ENCODE peak calls at places on chromosomes 13 and 19, in seven cellular contexts. One of them, this sample, is unnamed.

GRCh38 chr19:5913739-5914357 is at the start of gene CAPS:
- DNase-seq in HEK293T: no peak
- DNase-seq in stimulated activated CD4-positive, alpha-beta T cell treated with anti-CD3 and anti-CD28 coated beads, Interleukin-2, amount 100 ng/mL, for 24 hours: no peak
- DNase-seq in hepatocyte: no peak
- DNase-seq in COR-L47: no peak
- DNase-seq in cardiac muscle cell: peak; percentile 72
- DNase-seq in fibroblast of the conjunctiva: peak; percentile 69
- DNase-seq in this sample: no peak

GRCh38 chr19:12668937-12669271 is 2.3 kb downstream of the WDR83 start:
- DNase-seq in COR-L47: no peak
- DNase-seq in fibroblast of the conjunctiva: peak; percentile 26
- DNase-seq in cardiac muscle cell: peak; percentile 59
- DNase-seq in HEK293T: no peak
- DNase-seq in stimulated activated CD4-positive, alpha-beta T cell treated with anti-CD3 and anti-CD28 coated beads, Interleukin-2, amount 100 ng/mL, for 24 hours: peak; percentile 76
- DNase-seq in hepatocyte: peak; percentile 78
- DNase-seq in this sample: no peak

GRCh38 chr13:95556981-95557380 is 4.5 kb downstream of the CLDN10 start:
- DNase-seq in cardiac muscle cell: no peak
- DNase-seq in fibroblast of the conjunctiva: no peak
- DNase-seq in HEK293T: no peak
- DNase-seq in stimulated activated CD4-positive, alpha-beta T cell treated with anti-CD3 and anti-CD28 coated beads, Interleukin-2, amount 100 ng/mL, for 24 hours: no peak
- DNase-seq in hepatocyte: no peak
- DNase-seq in COR-L47: no peak
- DNase-seq in this sample: no peak

GRCh38 chr19:5485286-5485636 is 30.0 kb downstream of the ZNRF4 start:
- DNase-seq in cardiac muscle cell: no peak
- DNase-seq in HEK293T: no peak
- DNase-seq in hepatocyte: no peak
- DNase-seq in COR-L47: no peak
- DNase-seq in stimulated activated CD4-positive, alpha-beta T cell treated with anti-CD3 and anti-CD28 coated beads, Interleukin-2, amount 100 ng/mL, for 24 hours: no peak
- DNase-seq in fibroblast of the conjunctiva: no peak
- DNase-seq in this sample: no peak

GRCh38 chr13:110318920-110319319 is 11.8 kb downstream of the COL4A2 start:
- DNase-seq in COR-L47: no peak
- DNase-seq in cardiac muscle cell: no peak
- DNase-seq in hepatocyte: no peak
- DNase-seq in stimulated activated CD4-positive, alpha-beta T cell treated with anti-CD3 and anti-CD28 coated beads, Interleukin-2, amount 100 ng/mL, for 24 hours: no peak
- DNase-seq in fibroblast of the conjunctiva: no peak
- DNase-seq in HEK293T: no peak
- DNase-seq in this sample: no peak

GRCh38 chr19:17526922-17527321 is 15.5 kb downstream of the PGLS start:
- DNase-seq in HEK293T: no peak
- DNase-seq in stimulated activated CD4-positive, alpha-beta T cell treated with anti-CD3 and anti-CD28 coated beads, Interleukin-2, amount 100 ng/mL, for 24 hours: no peak
- DNase-seq in fibroblast of the conjunctiva: no peak
- DNase-seq in hepatocyte: no peak
- DNase-seq in COR-L47: no peak
- DNase-seq in cardiac muscle cell: no peak
- DNase-seq in this sample: no peak

GRCh38 chr19:33447336-33448158 is 74.0 kb downstream of the CEBPG start:
- DNase-seq in fibroblast of the conjunctiva: no peak
- DNase-seq in stimulated activated CD4-positive, alpha-beta T cell treated with anti-CD3 and anti-CD28 coated beads, Interleukin-2, amount 100 ng/mL, for 24 hours: no peak
- DNase-seq in HEK293T: no peak
- DNase-seq in hepatocyte: no peak
- DNase-seq in COR-L47: no peak
- DNase-seq in cardiac muscle cell: no peak
- DNase-seq in this sample: no peak

GRCh38 chr19:17209126-17210036 is 5.8 kb upstream of the USE1 start:
- DNase-seq in fibroblast of the conjunctiva: no peak
- DNase-seq in hepatocyte: peak; percentile 16
- DNase-seq in COR-L47: no peak
- DNase-seq in cardiac muscle cell: peak; percentile 34
- DNase-seq in HEK293T: peak; percentile 99
- DNase-seq in stimulated activated CD4-positive, alpha-beta T cell treated with anti-CD3 and anti-CD28 coated beads, Interleukin-2, amount 100 ng/mL, for 24 hours: peak; percentile 35
- DNase-seq in this sample: peak; percentile 34

GRCh38 chr13:57633950-57634828 is 2.6 kb downstream of the PCDH17 start:
- DNase-seq in COR-L47: no peak
- DNase-seq in fibroblast of the conjunctiva: no peak
- DNase-seq in stimulated activated CD4-positive, alpha-beta T cell treated with anti-CD3 and anti-CD28 coated beads, Interleukin-2, amount 100 ng/mL, for 24 hours: no peak
- DNase-seq in hepatocyte: peak; percentile 17
- DNase-seq in cardiac muscle cell: no peak
- DNase-seq in HEK293T: no peak
- DNase-seq in this sample: no peak

GRCh38 chr19:5358173-5358800 is 17.7 kb upstream of the PTPRS start:
- DNase-seq in fibroblast of the conjunctiva: no peak
- DNase-seq in hepatocyte: no peak
- DNase-seq in cardiac muscle cell: no peak
- DNase-seq in COR-L47: no peak
- DNase-seq in HEK293T: peak; percentile 31
- DNase-seq in stimulated activated CD4-positive, alpha-beta T cell treated with anti-CD3 and anti-CD28 coated beads, Interleukin-2, amount 100 ng/mL, for 24 hours: no peak
- DNase-seq in this sample: no peak

GRCh38 chr13:33882804-33883203 is 64.9 kb downstream of the RFC3 start:
- DNase-seq in hepatocyte: no peak
- DNase-seq in fibroblast of the conjunctiva: no peak
- DNase-seq in cardiac muscle cell: no peak
- DNase-seq in COR-L47: no peak
- DNase-seq in HEK293T: no peak
- DNase-seq in stimulated activated CD4-positive, alpha-beta T cell treated with anti-CD3 and anti-CD28 coated beads, Interleukin-2, amount 100 ng/mL, for 24 hours: no peak
- DNase-seq in this sample: no peak

GRCh38 chr13:108272333-108272732 is 2.8 kb downstream of the TNFSF13B start:
- DNase-seq in fibroblast of the conjunctiva: no peak
- DNase-seq in HEK293T: no peak
- DNase-seq in cardiac muscle cell: no peak
- DNase-seq in stimulated activated CD4-positive, alpha-beta T cell treated with anti-CD3 and anti-CD28 coated beads, Interleukin-2, amount 100 ng/mL, for 24 hours: no peak
- DNase-seq in COR-L47: no peak
- DNase-seq in hepatocyte: no peak
- DNase-seq in this sample: no peak

GRCh38 chr19:34269968-34270621 is 15.7 kb downstream of the GARRE1 start:
- DNase-seq in hepatocyte: peak; percentile 12
- DNase-seq in COR-L47: peak; percentile 13
- DNase-seq in HEK293T: peak; percentile 31
- DNase-seq in cardiac muscle cell: peak; percentile 81
- DNase-seq in fibroblast of the conjunctiva: peak; percentile 14
- DNase-seq in stimulated activated CD4-positive, alpha-beta T cell treated with anti-CD3 and anti-CD28 coated beads, Interleukin-2, amount 100 ng/mL, for 24 hours: peak; percentile 60
- DNase-seq in this sample: peak; percentile 86

GRCh38 chr19:16330368-16330801 is 5.8 kb downstream of the KLF2 start:
- DNase-seq in fibroblast of the conjunctiva: no peak
- DNase-seq in stimulated activated CD4-positive, alpha-beta T cell treated with anti-CD3 and anti-CD28 coated beads, Interleukin-2, amount 100 ng/mL, for 24 hours: peak; percentile 94
- DNase-seq in hepatocyte: peak; percentile 83
- DNase-seq in cardiac muscle cell: peak; percentile 69
- DNase-seq in HEK293T: no peak
- DNase-seq in COR-L47: no peak
- DNase-seq in this sample: no peak

GRCh38 chr13:66994097-66994496 is 236.0 kb downstream of the PCDH9 start:
- DNase-seq in hepatocyte: peak; percentile 84
- DNase-seq in fibroblast of the conjunctiva: peak; percentile 53
- DNase-seq in stimulated activated CD4-positive, alpha-beta T cell treated with anti-CD3 and anti-CD28 coated beads, Interleukin-2, amount 100 ng/mL, for 24 hours: no peak
- DNase-seq in cardiac muscle cell: peak; percentile 85
- DNase-seq in HEK293T: peak; percentile 60
- DNase-seq in COR-L47: no peak
- DNase-seq in this sample: no peak

GRCh38 chr19:2039082-2039958 is 11.7 kb downstream of the MKNK2 start:
- DNase-seq in fibroblast of the conjunctiva: no peak
- DNase-seq in COR-L47: no peak
- DNase-seq in stimulated activated CD4-positive, alpha-beta T cell treated with anti-CD3 and anti-CD28 coated beads, Interleukin-2, amount 100 ng/mL, for 24 hours: no peak
- DNase-seq in HEK293T: no peak
- DNase-seq in cardiac muscle cell: no peak
- DNase-seq in hepatocyte: peak; percentile 16
- DNase-seq in this sample: no peak

GRCh38 chr19:44628793-44629192 is 14.9 kb upstream of the PVR start:
- DNase-seq in fibroblast of the conjunctiva: no peak
- DNase-seq in hepatocyte: no peak
- DNase-seq in HEK293T: no peak
- DNase-seq in cardiac muscle cell: no peak
- DNase-seq in COR-L47: no peak
- DNase-seq in stimulated activated CD4-positive, alpha-beta T cell treated with anti-CD3 and anti-CD28 coated beads, Interleukin-2, amount 100 ng/mL, for 24 hours: no peak
- DNase-seq in this sample: no peak

GRCh38 chr19:4557971-4558941 is 1.2 kb downstream of the SEMA6B start:
- DNase-seq in hepatocyte: peak; percentile 52
- DNase-seq in stimulated activated CD4-positive, alpha-beta T cell treated with anti-CD3 and anti-CD28 coated beads, Interleukin-2, amount 100 ng/mL, for 24 hours: peak; percentile 44
- DNase-seq in COR-L47: no peak
- DNase-seq in fibroblast of the conjunctiva: no peak
- DNase-seq in cardiac muscle cell: peak; percentile 34
- DNase-seq in HEK293T: peak; percentile 66
- DNase-seq in this sample: no peak

GRCh38 chr19:28880735-28881401 is 332.1 kb downstream of the UQCRFS1 start:
- DNase-seq in COR-L47: no peak
- DNase-seq in stimulated activated CD4-positive, alpha-beta T cell treated with anti-CD3 and anti-CD28 coated beads, Interleukin-2, amount 100 ng/mL, for 24 hours: no peak
- DNase-seq in hepatocyte: no peak
- DNase-seq in cardiac muscle cell: no peak
- DNase-seq in HEK293T: no peak
- DNase-seq in fibroblast of the conjunctiva: no peak
- DNase-seq in this sample: no peak

GRCh38 chr19:7191946-7192691 is 102.1 kb downstream of the INSR start:
- DNase-seq in fibroblast of the conjunctiva: no peak
- DNase-seq in stimulated activated CD4-positive, alpha-beta T cell treated with anti-CD3 and anti-CD28 coated beads, Interleukin-2, amount 100 ng/mL, for 24 hours: peak; percentile 43
- DNase-seq in cardiac muscle cell: no peak
- DNase-seq in hepatocyte: no peak
- DNase-seq in COR-L47: no peak
- DNase-seq in HEK293T: no peak
- DNase-seq in this sample: no peak

GRCh38 chr13:25971499-25972145 is 80.2 kb downstream of the SHISA2 start:
- DNase-seq in fibroblast of the conjunctiva: no peak
- DNase-seq in stimulated activated CD4-positive, alpha-beta T cell treated with anti-CD3 and anti-CD28 coated beads, Interleukin-2, amount 100 ng/mL, for 24 hours: peak; percentile 36
- DNase-seq in HEK293T: no peak
- DNase-seq in cardiac muscle cell: no peak
- DNase-seq in COR-L47: no peak
- DNase-seq in hepatocyte: peak; percentile 30
- DNase-seq in this sample: peak; percentile 18

GRCh38 chr19:16076958-16077611 is 790 bp downstream of the TPM4 start:
- DNase-seq in HEK293T: peak; percentile 25
- DNase-seq in cardiac muscle cell: peak; percentile 66
- DNase-seq in hepatocyte: peak; percentile 57
- DNase-seq in stimulated activated CD4-positive, alpha-beta T cell treated with anti-CD3 and anti-CD28 coated beads, Interleukin-2, amount 100 ng/mL, for 24 hours: peak; percentile 40
- DNase-seq in fibroblast of the conjunctiva: no peak
- DNase-seq in COR-L47: peak; percentile 22
- DNase-seq in this sample: no peak

GRCh38 chr19:55181740-55182139 is 1.7 kb upstream of the SYT5 start:
- DNase-seq in hepatocyte: no peak
- DNase-seq in cardiac muscle cell: no peak
- DNase-seq in stimulated activated CD4-positive, alpha-beta T cell treated with anti-CD3 and anti-CD28 coated beads, Interleukin-2, amount 100 ng/mL, for 24 hours: no peak
- DNase-seq in fibroblast of the conjunctiva: no peak
- DNase-seq in COR-L47: no peak
- DNase-seq in HEK293T: no peak
- DNase-seq in this sample: no peak

GRCh38 chr19:5210556-5210955 is 130.1 kb downstream of the PTPRS start:
- DNase-seq in COR-L47: no peak
- DNase-seq in fibroblast of the conjunctiva: no peak
- DNase-seq in stimulated activated CD4-positive, alpha-beta T cell treated with anti-CD3 and anti-CD28 coated beads, Interleukin-2, amount 100 ng/mL, for 24 hours: no peak
- DNase-seq in cardiac muscle cell: no peak
- DNase-seq in hepatocyte: no peak
- DNase-seq in HEK293T: no peak
- DNase-seq in this sample: no peak

GRCh38 chr13:30805603-30806011 is 70.3 kb downstream of the ALOX5AP start:
- DNase-seq in hepatocyte: no peak
- DNase-seq in stimulated activated CD4-positive, alpha-beta T cell treated with anti-CD3 and anti-CD28 coated beads, Interleukin-2, amount 100 ng/mL, for 24 hours: no peak
- DNase-seq in cardiac muscle cell: peak; percentile 84
- DNase-seq in HEK293T: no peak
- DNase-seq in COR-L47: no peak
- DNase-seq in fibroblast of the conjunctiva: no peak
- DNase-seq in this sample: no peak

GRCh38 chr13:58855283-58855682 is 1223.7 kb downstream of the PCDH17 start:
- DNase-seq in hepatocyte: no peak
- DNase-seq in fibroblast of the conjunctiva: no peak
- DNase-seq in COR-L47: no peak
- DNase-seq in cardiac muscle cell: no peak
- DNase-seq in HEK293T: no peak
- DNase-seq in stimulated activated CD4-positive, alpha-beta T cell treated with anti-CD3 and anti-CD28 coated beads, Interleukin-2, amount 100 ng/mL, for 24 hours: no peak
- DNase-seq in this sample: no peak

GRCh38 chr19:4032436-4032835 is 24.9 kb downstream of the PIAS4 start:
- DNase-seq in hepatocyte: no peak
- DNase-seq in HEK293T: no peak
- DNase-seq in cardiac muscle cell: no peak
- DNase-seq in fibroblast of the conjunctiva: no peak
- DNase-seq in COR-L47: peak; percentile 22
- DNase-seq in stimulated activated CD4-positive, alpha-beta T cell treated with anti-CD3 and anti-CD28 coated beads, Interleukin-2, amount 100 ng/mL, for 24 hours: no peak
- DNase-seq in this sample: no peak

GRCh38 chr19:1085053-1085658 is 10.0 kb downstream of the POLR2E start:
- DNase-seq in COR-L47: no peak
- DNase-seq in hepatocyte: no peak
- DNase-seq in fibroblast of the conjunctiva: no peak
- DNase-seq in HEK293T: no peak
- DNase-seq in cardiac muscle cell: no peak
- DNase-seq in stimulated activated CD4-positive, alpha-beta T cell treated with anti-CD3 and anti-CD28 coated beads, Interleukin-2, amount 100 ng/mL, for 24 hours: no peak
- DNase-seq in this sample: no peak

GRCh38 chr19:50817941-50818858 is 5.4 kb downstream of the KLK1 start:
- DNase-seq in fibroblast of the conjunctiva: no peak
- DNase-seq in cardiac muscle cell: peak; percentile 26
- DNase-seq in stimulated activated CD4-positive, alpha-beta T cell treated with anti-CD3 and anti-CD28 coated beads, Interleukin-2, amount 100 ng/mL, for 24 hours: peak; percentile 61
- DNase-seq in HEK293T: peak; percentile 91
- DNase-seq in COR-L47: peak; percentile 33
- DNase-seq in hepatocyte: peak; percentile 77
- DNase-seq in this sample: no peak